ENCODE peak calls at places on chromosomes 7 and 10, in ten cellular contexts. One of them, this sample, is unnamed.

GRCh38 chr10:87916515-87916914 is 53.1 kb downstream of the PTEN start:
- DNase-seq in central memory CD8-positive, alpha-beta T cell: no peak
- DNase-seq in tibial nerve: no peak
- DNase-seq in nephron progenitor cell: no peak
- DNase-seq in RWPE1: no peak
- DNase-seq in T-helper 1 cell: no peak
- DNase-seq in mesenteric fat pad: no peak
- DNase-seq in NCI-H1105: no peak
- DNase-seq in ascending aorta: no peak
- DNase-seq in A172: no peak
- DNase-seq in this sample: no peak

GRCh38 chr7:892648-893593 is 16.6 kb downstream of the GET4 start:
- DNase-seq in central memory CD8-positive, alpha-beta T cell: no peak
- DNase-seq in tibial nerve: no peak
- DNase-seq in nephron progenitor cell: no peak
- DNase-seq in RWPE1: no peak
- DNase-seq in T-helper 1 cell: no peak
- DNase-seq in mesenteric fat pad: no peak
- DNase-seq in NCI-H1105: no peak
- DNase-seq in ascending aorta: no peak
- DNase-seq in A172: no peak
- DNase-seq in this sample: no peak

GRCh38 chr10:86863443-86863842 is 94.0 kb downstream of the MMRN2 start:
- DNase-seq in central memory CD8-positive, alpha-beta T cell: no peak
- DNase-seq in tibial nerve: no peak
- DNase-seq in nephron progenitor cell: no peak
- DNase-seq in RWPE1: no peak
- DNase-seq in T-helper 1 cell: no peak
- DNase-seq in mesenteric fat pad: no peak
- DNase-seq in NCI-H1105: no peak
- DNase-seq in ascending aorta: no peak
- DNase-seq in A172: no peak
- DNase-seq in this sample: no peak

GRCh38 chr10:122715576-122715975 is 15.9 kb upstream of the C10orf120 start:
- DNase-seq in central memory CD8-positive, alpha-beta T cell: no peak
- DNase-seq in tibial nerve: no peak
- DNase-seq in nephron progenitor cell: no peak
- DNase-seq in RWPE1: no peak
- DNase-seq in T-helper 1 cell: no peak
- DNase-seq in mesenteric fat pad: no peak
- DNase-seq in NCI-H1105: no peak
- DNase-seq in ascending aorta: no peak
- DNase-seq in A172: no peak
- DNase-seq in this sample: no peak

GRCh38 chr7:155921804-155922506 is 109.7 kb upstream of the SHH start:
- DNase-seq in central memory CD8-positive, alpha-beta T cell: no peak
- DNase-seq in tibial nerve: no peak
- DNase-seq in nephron progenitor cell: no peak
- DNase-seq in RWPE1: peak; percentile 68
- DNase-seq in T-helper 1 cell: no peak
- DNase-seq in mesenteric fat pad: peak; percentile 75
- DNase-seq in NCI-H1105: no peak
- DNase-seq in ascending aorta: no peak
- DNase-seq in A172: no peak
- DNase-seq in this sample: no peak

GRCh38 chr10:11236234-11236633 is 218.6 kb downstream of the CELF2 start:
- DNase-seq in central memory CD8-positive, alpha-beta T cell: peak; percentile 18
- DNase-seq in tibial nerve: no peak
- DNase-seq in nephron progenitor cell: no peak
- DNase-seq in RWPE1: no peak
- DNase-seq in T-helper 1 cell: peak; percentile 80
- DNase-seq in mesenteric fat pad: no peak
- DNase-seq in NCI-H1105: no peak
- DNase-seq in ascending aorta: no peak
- DNase-seq in A172: no peak
- DNase-seq in this sample: no peak

GRCh38 chr10:89845541-89846275 is 144.3 kb downstream of the KIF20B start:
- DNase-seq in central memory CD8-positive, alpha-beta T cell: no peak
- DNase-seq in tibial nerve: no peak
- DNase-seq in nephron progenitor cell: no peak
- DNase-seq in RWPE1: peak; percentile 54
- DNase-seq in T-helper 1 cell: no peak
- DNase-seq in mesenteric fat pad: no peak
- DNase-seq in NCI-H1105: no peak
- DNase-seq in ascending aorta: no peak
- DNase-seq in A172: peak; percentile 16
- DNase-seq in this sample: no peak

GRCh38 chr7:8133955-8134733 is 127.8 kb downstream of the ICA1 start:
- DNase-seq in central memory CD8-positive, alpha-beta T cell: no peak
- DNase-seq in tibial nerve: no peak
- DNase-seq in nephron progenitor cell: no peak
- DNase-seq in RWPE1: no peak
- DNase-seq in T-helper 1 cell: peak; percentile 81
- DNase-seq in mesenteric fat pad: no peak
- DNase-seq in NCI-H1105: no peak
- DNase-seq in ascending aorta: no peak
- DNase-seq in A172: no peak
- DNase-seq in this sample: no peak